ENCODE peak calls at places on chromosome 9, in ten cellular contexts. U, J, W, H, B, D, N, C, O and Y are unnamed samples. For H3K4me1, the result is how much of the 10 kb centered on the place peaks cover.

GRCh38 chr9:114288233-114289051 is 34.5 kb upstream of the ORM1 start:
- DNase-seq in U (no peak), J (peak), W (peak), H (peak), B (peak), D (no peak), N (peak), C (no peak), O (peak), Y (no peak)

GRCh38 chr9:22210262-22210661 is 201.2 kb upstream of the CDKN2B start:
- DNase-seq in U (no peak), J (no peak), W (no peak), H (peak), B (peak), D (no peak), N (no peak), C (peak), O (peak), Y (no peak)

GRCh38 chr9:806285-807156 is 35.0 kb upstream of the DMRT1 start:
- DNase-seq in U (peak), J (no peak), W (peak), H (peak), B (peak), D (peak), N (peak), C (peak), O (peak), Y (no peak)

GRCh38 chr9:99348289-99348688 is 126.2 kb downstream of the SEC61B start:
- DNase-seq in U (no peak), J (no peak), W (no peak), H (no peak), B (no peak), D (no peak), N (no peak), C (no peak), O (no peak), Y (no peak)

GRCh38 chr9:125649315-125649714 is 57.7 kb downstream of the MAPKAP1 start:
- DNase-seq in U (no peak), J (peak), W (no peak), H (peak), B (peak), D (no peak), N (no peak), C (peak), O (peak), Y (peak)

GRCh38 chr9:102700936-102701335 is 294.2 kb upstream of the CYLC2 start:
- DNase-seq in U (no peak), J (no peak), W (no peak), H (no peak), B (no peak), D (no peak), N (no peak), C (no peak), O (no peak), Y (no peak)

GRCh38 chr9:106309925-106310324 is 553.0 kb upstream of the ZNF462 start:
- DNase-seq in U (no peak), J (no peak), W (no peak), H (no peak), B (no peak), D (no peak), N (no peak), C (no peak), O (no peak), Y (no peak)

GRCh38 chr9:92341578-92341977 is 15.8 kb downstream of the CENPP start:
- DNase-seq in U (no peak), J (no peak), W (no peak), H (no peak), B (no peak), D (no peak), N (no peak), C (no peak), O (no peak), Y (no peak)

GRCh38 chr9:6054280-6055099 is 39.1 kb upstream of the RANBP6 start:
- DNase-seq in U (peak), J (peak), W (peak), H (peak), B (peak), D (peak), N (peak), C (peak), O (peak), Y (peak)

GRCh38 chr9:70412678-70413426 is 1.6 kb downstream of the KLF9 start:
- DNase-seq in U (no peak), J (peak), W (peak), H (peak), B (peak), D (peak), N (peak), C (peak), O (peak), Y (no peak)

GRCh38 chr9:18923167-18923566 is 109.8 kb downstream of the SAXO1 start:
- DNase-seq in U (no peak), J (no peak), W (no peak), H (no peak), B (no peak), D (no peak), N (no peak), C (no peak), O (no peak), Y (no peak)

GRCh38 chr9:2313512-2313911 is 298.4 kb downstream of the SMARCA2 start:
- DNase-seq in U (no peak), J (no peak), W (no peak), H (no peak), B (no peak), D (no peak), N (no peak), C (no peak), O (no peak), Y (no peak)

GRCh38 chr9:89941875-89942274 is 337.1 kb downstream of the GADD45G start:
- DNase-seq in U (no peak), J (peak), W (no peak), H (peak), B (peak), D (peak), N (no peak), C (no peak), O (no peak), Y (no peak)

GRCh38 chr9:120874226-120874839 is 2.7 kb downstream of the PHF19 start:
- DNase-seq in U (no peak), J (no peak), W (no peak), H (no peak), B (no peak), D (no peak), N (no peak), C (no peak), O (no peak), Y (no peak)

GRCh38 chr9:131530546-131530929 is 525 bp downstream of the UCK1 start:
- DNase-seq in U (peak), J (no peak), W (peak), H (peak), B (peak), D (peak), N (peak), C (peak), O (peak), Y (no peak)

GRCh38 chr9:88224938-88225337 is 86.7 kb upstream of the SPATA31C2 start:
- DNase-seq in U (no peak), J (no peak), W (no peak), H (no peak), B (no peak), D (no peak), N (peak), C (no peak), O (no peak), Y (no peak)

GRCh38 chr9:1978941-1979340 is 36.2 kb upstream of the SMARCA2 start:
- DNase-seq in U (no peak), J (peak), W (no peak), H (peak), B (peak), D (peak), N (no peak), C (no peak), O (no peak), Y (no peak)

GRCh38 chr9:128656416-128657343 is at the start of gene DYNC2I2:
- DNase-seq in U (peak), J (peak), W (peak), H (peak), B (peak), D (peak), N (peak), C (peak), O (peak), Y (peak)

GRCh38 chr9:77030045-77030444 is 10.6 kb downstream of the FOXB2 start:
- DNase-seq in U (no peak), J (no peak), W (no peak), H (no peak), B (no peak), D (no peak), N (no peak), C (no peak), O (no peak), Y (no peak)

GRCh38 chr9:89247431-89248370 is 63.3 kb upstream of the CKS2 start:
- DNase-seq in U (no peak), J (peak), W (peak), H (peak), B (no peak), D (peak), N (peak), C (peak), O (peak), Y (no peak)

GRCh38 chr9:103658156-103658555 is 436.0 kb upstream of the SMC2 start:
- DNase-seq in U (no peak), J (no peak), W (no peak), H (no peak), B (no peak), D (no peak), N (no peak), C (no peak), O (no peak), Y (no peak)

GRCh38 chr9:102769307-102769706 is 225.8 kb upstream of the CYLC2 start:
- DNase-seq in U (no peak), J (no peak), W (no peak), H (no peak), B (no peak), D (no peak), N (no peak), C (no peak), O (no peak), Y (no peak)

GRCh38 chr9:88378317-88378716 is 9.9 kb upstream of the SPIN1 start:
- DNase-seq in U (no peak), J (no peak), W (peak), H (no peak), B (peak), D (peak), N (no peak), C (peak), O (no peak), Y (no peak)

GRCh38 chr9:113223963-113224362 is 2.6 kb downstream of the SLC31A1 start:
- DNase-seq in U (no peak), J (peak), W (no peak), H (peak), B (peak), D (no peak), N (no peak), C (no peak), O (no peak), Y (no peak)

GRCh38 chr9:116952434-116952805 is 265.3 kb downstream of the TRIM32 start:
- DNase-seq in U (no peak), J (no peak), W (no peak), H (no peak), B (no peak), D (no peak), N (no peak), C (no peak), O (peak), Y (no peak)

GRCh38 chr9:77177894-77178794 is 810 bp downstream of the VPS13A start:
- DNase-seq in U (peak), J (peak), W (peak), H (peak), B (peak), D (peak), N (peak), C (peak), O (peak), Y (no peak)

GRCh38 chr9:110887276-110887675 is 151.0 kb downstream of the LPAR1 start:
- DNase-seq in U (no peak), J (no peak), W (no peak), H (no peak), B (no peak), D (no peak), N (no peak), C (no peak), O (no peak), Y (no peak)

GRCh38 chr9:86413966-86414880 is 60.0 kb upstream of the TUT7 start:
- DNase-seq in U (no peak), J (peak), W (peak), H (peak), B (peak), D (peak), N (peak), C (peak), O (no peak), Y (no peak)

GRCh38 chr9:35322075-35322885 is 160.5 kb downstream of the UNC13B start:
- DNase-seq in U (no peak), J (no peak), W (no peak), H (no peak), B (peak), D (no peak), N (no peak), C (no peak), O (no peak), Y (no peak)

GRCh38 chr9:89684912-89685636 is 80.3 kb downstream of the GADD45G start:
- DNase-seq in U (no peak), J (no peak), W (no peak), H (no peak), B (no peak), D (no peak), N (no peak), C (no peak), O (no peak), Y (no peak)

GRCh38 chr9:129490583-129491485 is 130.1 kb downstream of the C9orf50 start:
- DNase-seq in U (no peak), J (no peak), W (no peak), H (no peak), B (peak), D (peak), N (no peak), C (no peak), O (no peak), Y (no peak)

GRCh38 chr9:69594180-69594579 is 78.0 kb downstream of the APBA1 start:
- DNase-seq in U (no peak), J (no peak), W (no peak), H (no peak), B (no peak), D (no peak), N (no peak), C (no peak), O (no peak), Y (no peak)

GRCh38 chr9:134769084-134769455 is 111.5 kb upstream of the FCN2 start:
- DNase-seq in U (no peak), J (no peak), W (no peak), H (no peak), B (peak), D (no peak), N (no peak), C (no peak), O (no peak), Y (no peak)
- H3K4me1 ChIP-seq in U (under half), J (under half), W (under half), H (under half), B (under half), D (under half), N (under half), C (under half), O (under half), Y (under half)

DNA sequence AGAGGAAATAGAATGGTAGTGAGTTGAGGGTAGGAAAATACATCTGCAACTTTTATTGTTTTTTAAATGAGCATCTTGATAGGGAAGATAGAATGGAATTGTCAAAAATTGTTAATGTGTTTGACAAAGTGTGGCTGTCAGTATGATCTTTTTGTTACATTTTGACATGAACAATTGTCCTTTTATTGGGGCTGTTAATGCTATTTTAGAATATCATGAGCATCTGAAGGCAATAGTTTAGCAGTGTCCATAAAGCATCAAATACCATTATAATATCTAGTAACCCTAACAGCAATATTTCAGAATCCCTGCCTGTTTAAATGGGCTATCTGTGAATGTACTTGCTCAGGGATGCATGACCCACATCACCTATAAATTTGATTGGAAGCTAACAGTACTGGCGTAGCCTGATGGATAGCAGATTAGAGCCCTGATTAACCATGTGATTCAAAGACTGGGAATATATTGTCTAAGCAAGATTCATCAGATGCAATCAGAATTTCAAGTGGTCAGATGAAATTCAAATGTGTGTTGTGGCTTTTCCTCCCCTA is 37.8 kb downstream of the TLE4 start:
- DNase-seq in U (no peak), J (no peak), W (no peak), H (no peak), B (no peak), D (no peak), N (no peak), C (no peak), O (no peak), Y (no peak)
- TF ChIP-seq EZH2 in U (no peak), J (no peak), W (no peak), H (no peak), B (no peak), D (no peak), N (no peak), C (no peak), O (no peak), Y (no peak)

GRCh38 chr9:37485389-37486255 is at the start of gene POLR1E:
- DNase-seq in U (peak), J (peak), W (peak), H (peak), B (peak), D (peak), N (peak), C (peak), O (peak), Y (peak)

GRCh38 chr9:37486616-37487544 is 1.1 kb downstream of the POLR1E start:
- DNase-seq in U (peak), J (peak), W (no peak), H (peak), B (peak), D (peak), N (no peak), C (no peak), O (no peak), Y (no peak)

GRCh38 chr9:37491939-37492338 is 6.2 kb downstream of the POLR1E start:
- DNase-seq in U (no peak), J (no peak), W (no peak), H (no peak), B (no peak), D (no peak), N (no peak), C (no peak), O (no peak), Y (no peak)

GRCh38 chr9:37480759-37481158 is 5.0 kb upstream of the POLR1E start:
- DNase-seq in U (no peak), J (no peak), W (no peak), H (no peak), B (no peak), D (no peak), N (no peak), C (no peak), O (no peak), Y (no peak)

GRCh38 chr9:37486256-37486615 is 488 bp downstream of the POLR1E start:
- DNase-seq in U (no peak), J (no peak), W (no peak), H (no peak), B (no peak), D (no peak), N (no peak), C (no peak), O (no peak), Y (no peak)
- H3K4me1 ChIP-seq in U (under half), J (under half), W (under half), H (under half), B (under half), D (under half), N (under half), C (under half), O (under half), Y (under half)

GRCh38 chr9:72814083-72814482 is 138.8 kb downstream of the ALDH1A1 start:
- DNase-seq in U (no peak), J (no peak), W (no peak), H (no peak), B (no peak), D (no peak), N (no peak), C (no peak), O (no peak), Y (no peak)
- TF ChIP-seq EZH2 in U (no peak), J (no peak), W (no peak), H (no peak), B (no peak), D (no peak), N (no peak), C (no peak), O (no peak), Y (no peak)

DNA sequence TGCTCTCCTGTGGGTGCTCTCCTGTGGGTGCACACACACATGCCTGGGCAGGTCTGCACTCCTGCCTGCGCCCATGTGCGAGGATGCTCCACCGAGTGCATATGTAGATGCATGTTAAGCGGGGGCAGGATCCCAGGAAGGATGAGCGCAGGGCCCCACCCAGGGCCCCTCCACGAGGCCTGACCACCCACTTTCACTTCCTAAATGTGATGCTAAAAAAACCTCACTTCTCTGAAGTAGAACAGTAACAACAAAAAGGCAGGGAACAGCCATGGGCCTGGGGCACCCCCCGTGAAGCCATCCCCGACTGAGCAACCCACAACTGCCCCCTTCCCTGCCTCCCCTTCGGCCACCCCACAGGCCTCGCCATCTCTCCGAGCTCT is 48.2 kb upstream of the SARDH start:
- DNase-seq in U (no peak), J (no peak), W (no peak), H (no peak), B (no peak), D (no peak), N (no peak), C (no peak), O (no peak), Y (no peak)
- H3K4me1 ChIP-seq in U (under half), J (under half), W (under half), H (under half), B (under half), D (under half), N (under half), C (under half), O (under half), Y (under half)

DNA sequence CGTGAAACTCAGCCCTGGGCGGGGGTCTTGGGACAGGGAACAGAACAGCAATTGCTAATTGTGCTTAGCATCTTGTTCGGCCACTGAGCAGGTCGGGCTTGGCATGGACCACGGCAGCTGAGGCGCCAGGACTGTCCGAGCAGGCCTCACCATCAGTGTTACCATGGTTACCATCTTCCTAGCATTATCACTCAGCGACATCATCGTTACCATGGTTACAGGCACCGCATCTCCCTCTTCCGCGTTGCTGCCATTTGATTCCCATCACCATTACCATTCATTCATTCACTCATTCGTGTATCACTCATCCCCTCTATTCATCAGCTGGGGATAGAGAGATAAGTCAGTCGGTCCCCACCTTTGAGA is 81.0 kb upstream of the ZBTB43 start:
- DNase-seq in U (no peak), J (no peak), W (peak), H (peak), B (no peak), D (no peak), N (peak), C (no peak), O (no peak), Y (no peak)
- TF ChIP-seq EZH2 in U (no peak), J (no peak), W (no peak), H (peak), B (no peak), D (no peak), N (no peak), C (peak), O (no peak), Y (no peak)

DNA sequence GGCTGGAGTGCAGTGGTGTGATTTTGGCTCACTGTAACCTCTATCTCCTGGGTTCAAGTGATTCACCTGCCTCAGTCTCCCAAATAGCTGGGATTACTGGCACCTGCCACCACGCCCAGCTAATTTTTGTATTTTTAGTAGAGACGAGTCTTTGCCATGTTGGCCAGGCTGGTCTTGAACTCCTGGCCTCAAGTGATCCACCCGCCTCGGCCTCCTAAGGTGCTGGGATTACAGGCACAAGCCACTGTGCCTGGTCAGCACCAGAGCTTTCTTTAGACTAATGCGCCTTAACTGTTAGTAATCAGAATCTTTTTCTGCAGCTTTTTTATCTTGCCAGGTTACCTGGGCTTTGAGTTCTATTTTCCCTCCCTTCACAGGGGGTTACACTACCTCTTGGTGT is 18.4 kb downstream of the PTGS1 start:
- DNase-seq in U (no peak), J (no peak), W (no peak), H (no peak), B (no peak), D (no peak), N (no peak), C (no peak), O (no peak), Y (no peak)
- H3K4me1 ChIP-seq in U (under half), J (under half), W (under half), H (under half), B (under half), D (under half), N (under half), C (under half), O (under half), Y (under half)